ENCODE peak calls at places on chromosome 12, in ten cellular contexts. V, G, W, A, N, S, O, X, F and J are unnamed samples.

GRCh38 chr12:81274619-81275018 is 196.7 kb downstream of the ACSS3 start:
- DNase-seq in X (no peak), V (no peak), W (no peak), A (no peak), G (no peak), O (no peak), S (no peak), F (peak; percentile 70), N (no peak), J (no peak)

GRCh38 chr12:107607464-107608392 is 77.9 kb upstream of the PWP1 start:
- DNase-seq in W (peak; percentile 93), X (peak; percentile 75), N (peak; percentile 84), O (peak; percentile 84), V (peak; percentile 65), S (peak; percentile 84), G (peak; percentile 77), F (peak; percentile 87), A (peak; percentile 81), J (no peak)

GRCh38 chr12:96361074-96361473 is 39.2 kb downstream of the CDK17 start:
- DNase-seq in S (no peak), X (no peak), W (no peak), G (no peak), V (no peak), N (no peak), A (no peak), F (no peak), O (no peak), J (no peak)

GRCh38 chr12:41437578-41437977 is 249.5 kb downstream of the PDZRN4 start:
- DNase-seq in A (no peak), O (no peak), V (no peak), N (no peak), X (no peak), F (no peak), W (peak; percentile 53), S (no peak), G (no peak), J (no peak)

GRCh38 chr12:17928708-17929366 is 161.2 kb downstream of the RERGL start:
- DNase-seq in S (peak; percentile 90), N (no peak), X (no peak), W (no peak), O (no peak), G (no peak), V (peak; percentile 79), F (peak; percentile 22), A (peak; percentile 95), J (peak; percentile 2)

GRCh38 chr12:125220404-125221273 is 155.4 kb downstream of the AACS start:
- DNase-seq in N (no peak), G (no peak), A (peak; percentile 23), F (peak; percentile 36), W (no peak), S (peak; percentile 5), V (no peak), O (no peak), X (peak; percentile 27), J (no peak)

GRCh38 chr12:58503731-58504520 is 416.4 kb downstream of the LRIG3 start:
- DNase-seq in X (no peak), V (peak; percentile 80), O (no peak), S (peak; percentile 41), A (peak; percentile 39), N (no peak), G (no peak), F (peak; percentile 100), W (no peak), J (no peak)

GRCh38 chr12:40947812-40948211 is 240.3 kb upstream of the PDZRN4 start:
- DNase-seq in G (no peak), W (no peak), N (no peak), X (no peak), A (no peak), O (no peak), V (peak; percentile 64), S (no peak), F (no peak), J (no peak)